ENCODE peak calls at places on chromosomes 12 and 14, in nine cellular contexts. P, T, R, V, J, O, B, E and M are unnamed samples.

GRCh38 chr14:50631408-50631821 is 36.7 kb downstream of the SAV1 start:
- DNase-seq in P (no peak), T (no peak), R (no peak), V (no peak), J (no peak), O (no peak), B (no peak), E (no peak), M (no peak)

GRCh38 chr12:122124370-122124769 is 45.8 kb downstream of the MLXIP start:
- DNase-seq in P (no peak), T (no peak), R (no peak), V (no peak), J (no peak), O (no peak), B (no peak), E (no peak), M (no peak)

GRCh38 chr12:27785882-27786570 is 6.0 kb upstream of the MANSC4 start:
- DNase-seq in P (no peak), T (no peak), R (no peak), V (no peak), J (no peak), O (peak), B (no peak), E (no peak), M (no peak)

GRCh38 chr12:7935773-7936581 is at the start of gene SLC2A3:
- DNase-seq in P (peak), T (peak), R (no peak), V (peak), J (peak), O (peak), B (peak), E (peak), M (no peak)

GRCh38 chr14:103698380-103699260 is 16.6 kb downstream of the XRCC3 start:
- DNase-seq in P (no peak), T (no peak), R (no peak), V (peak), J (no peak), O (no peak), B (peak), E (peak), M (no peak)

GRCh38 chr14:32399920-32400319 is 70.8 kb downstream of the AKAP6 start:
- DNase-seq in P (no peak), T (no peak), R (no peak), V (no peak), J (no peak), O (no peak), B (no peak), E (no peak), M (no peak)

GRCh38 chr12:59084758-59085383 is 164.6 kb upstream of the LRIG3 start:
- DNase-seq in P (no peak), T (no peak), R (no peak), V (no peak), J (no peak), O (peak), B (no peak), E (no peak), M (no peak)

GRCh38 chr14:101064718-101065117 is 161.2 kb upstream of the RTL1 start:
- DNase-seq in P (no peak), T (no peak), R (no peak), V (no peak), J (no peak), O (no peak), B (no peak), E (no peak), M (no peak)

GRCh38 chr14:68571073-68571703 is 221.7 kb downstream of the ZFP36L1 start:
- DNase-seq in P (no peak), T (no peak), R (no peak), V (no peak), J (no peak), O (no peak), B (no peak), E (no peak), M (no peak)

GRCh38 chr14:99391671-99392070 is 89.0 kb downstream of the SETD3 start:
- DNase-seq in P (no peak), T (no peak), R (no peak), V (no peak), J (no peak), O (peak), B (no peak), E (no peak), M (no peak)

GRCh38 chr14:22466520-22466919 is 122.5 kb downstream of the DAD1 start:
- DNase-seq in P (no peak), T (no peak), R (no peak), V (no peak), J (no peak), O (no peak), B (no peak), E (peak), M (no peak)

GRCh38 chr12:401235-402126 is at the start of gene CCDC77:
- DNase-seq in P (peak), T (peak), R (no peak), V (peak), J (peak), O (peak), B (peak), E (peak), M (peak)

GRCh38 chr12:122303068-122303467 is 36.8 kb upstream of the VPS33A start:
- DNase-seq in P (no peak), T (no peak), R (no peak), V (no peak), J (no peak), O (no peak), B (no peak), E (no peak), M (no peak)

GRCh38 chr12:96136129-96136528 is 58.0 kb upstream of the ELK3 start:
- DNase-seq in P (no peak), T (no peak), R (no peak), V (peak), J (no peak), O (peak), B (no peak), E (no peak), M (no peak)

GRCh38 chr14:74911221-74911620 is 11.8 kb downstream of the RPS6KL1 start:
- DNase-seq in P (no peak), T (no peak), R (no peak), V (peak), J (no peak), O (no peak), B (no peak), E (no peak), M (no peak)

GRCh38 chr12:113903381-113903863 is 62.7 kb downstream of the RBM19 start:
- DNase-seq in P (no peak), T (no peak), R (no peak), V (no peak), J (no peak), O (peak), B (no peak), E (no peak), M (no peak)

GRCh38 chr12:11650279-11650696 is 814 bp downstream of the ETV6 start:
- DNase-seq in P (no peak), T (peak), R (no peak), V (no peak), J (no peak), O (no peak), B (no peak), E (no peak), M (no peak)

GRCh38 chr14:72049462-72049861 is 117.2 kb downstream of the RGS6 start:
- DNase-seq in P (peak), T (no peak), R (no peak), V (no peak), J (no peak), O (no peak), B (no peak), E (no peak), M (no peak)

GRCh38 chr12:131105736-131106356 is 152.1 kb downstream of the ADGRD1 start:
- DNase-seq in P (peak), T (no peak), R (no peak), V (peak), J (peak), O (no peak), B (no peak), E (no peak), M (no peak)

GRCh38 chr12:31355747-31356107 is 29.8 kb upstream of the SINHCAF start:
- DNase-seq in P (no peak), T (no peak), R (no peak), V (no peak), J (no peak), O (no peak), B (no peak), E (no peak), M (no peak)

GRCh38 chr12:10147714-10148403 is 17.9 kb upstream of the CLEC7A start:
- DNase-seq in P (no peak), T (no peak), R (no peak), V (no peak), J (no peak), O (no peak), B (no peak), E (no peak), M (no peak)

GRCh38 chr14:41973178-41973577 is 366.5 kb downstream of the LRFN5 start:
- DNase-seq in P (no peak), T (no peak), R (no peak), V (no peak), J (no peak), O (no peak), B (no peak), E (peak), M (no peak)

GRCh38 chr14:105414456-105415371 is 4.9 kb upstream of the MTA1 start:
- DNase-seq in P (peak), T (peak), R (peak), V (peak), J (peak), O (peak), B (peak), E (no peak), M (peak)

GRCh38 chr14:68514611-68515194 is 278.2 kb downstream of the ZFP36L1 start:
- DNase-seq in P (no peak), T (no peak), R (no peak), V (peak), J (no peak), O (no peak), B (no peak), E (no peak), M (no peak)

GRCh38 chr12:62332598-62332997 is 72.4 kb downstream of the USP15 start:
- DNase-seq in P (no peak), T (no peak), R (no peak), V (no peak), J (no peak), O (peak), B (no peak), E (no peak), M (no peak)

GRCh38 chr14:106372870-106373657 is 846.7 kb downstream of the TMEM121 start:
- DNase-seq in P (peak), T (no peak), R (no peak), V (peak), J (peak), O (no peak), B (no peak), E (peak), M (no peak)

GRCh38 chr14:66496911-66497310 is 10.7 kb downstream of the CCDC196 start:
- DNase-seq in P (no peak), T (no peak), R (no peak), V (no peak), J (no peak), O (no peak), B (no peak), E (no peak), M (no peak)